ENCODE peak calls at places on chromosomes 13 and 19, in four cellular contexts. K is lower lobe of right lung; E is aorta; X is activated naive CD4-positive, alpha-beta T cell treated with anti-CD3 and anti-CD28 coated beads, Interleukin-2, amount 50 U/mL, for 72 hours. Y is an unnamed sample.

GRCh38 chr13:44040070-44040753 is 160.5 kb downstream of the LACC1 start:
- ATAC-seq in K (no peak), E (no peak), X (no peak), Y (no peak)

GRCh38 chr13:40376867-40377266 is 289.6 kb downstream of the FOXO1 start:
- ATAC-seq in K (no peak), E (no peak), X (no peak), Y (no peak)

GRCh38 chr19:12789098-12789903 is 2.0 kb upstream of the JUNB start:
- ATAC-seq in K (no peak), E (no peak), X (no peak), Y (no peak)

GRCh38 chr19:48629599-48630288 is 7.4 kb downstream of the DBP start:
- ATAC-seq in K (no peak), E (peak), X (no peak), Y (no peak)

GRCh38 chr13:110424596-110425443 is 117.7 kb downstream of the COL4A2 start:
- ATAC-seq in K (no peak), E (no peak), X (no peak), Y (no peak)

GRCh38 chr19:51116736-51117135 is 8.0 kb upstream of the SIGLEC9 start:
- ATAC-seq in K (no peak), E (no peak), X (no peak), Y (no peak)

GRCh38 chr13:50228527-50228926 is 213.3 kb downstream of the KCNRG start:
- ATAC-seq in K (no peak), E (no peak), X (no peak), Y (no peak)

GRCh38 chr19:39998511-39998910 is 1.7 kb downstream of the ZNF546 start:
- ATAC-seq in K (no peak), E (no peak), X (no peak), Y (no peak)